ENCODE peak calls at places on chromosome X, in four cellular contexts. P, I, A and O are unnamed samples.

GRCh38 chrX:32893751-32894150 is 317.6 kb downstream of the DMD start:
- DNase-seq in P (no peak), I (no peak), A (no peak), O (no peak)

GRCh38 chrX:42093756-42094155 is 170.4 kb upstream of the CASK start:
- DNase-seq in P (peak), I (no peak), A (no peak), O (no peak)

GRCh38 chrX:108122748-108123147 is 31.2 kb downstream of the ATG4A start:
- DNase-seq in P (peak), I (no peak), A (no peak), O (no peak)

GRCh38 chrX:22686138-22686541 is 313.6 kb upstream of the DDX53 start:
- DNase-seq in P (peak), I (no peak), A (no peak), O (no peak)

GRCh38 chrX:96683997-96684338 is 674 bp upstream of the DIAPH2 start:
- DNase-seq in P (no peak), I (no peak), A (no peak), O (no peak)

GRCh38 chrX:68835104-68835442 is 6.3 kb downstream of the EFNB1 start:
- DNase-seq in P (no peak), I (no peak), A (no peak), O (no peak)

GRCh38 chrX:47562615-47563243 is 1.7 kb downstream of the ARAF start:
- DNase-seq in P (no peak), I (peak), A (no peak), O (no peak)

GRCh38 chrX:144709841-144710240 is 537.5 kb upstream of the SPANXN1 start:
- DNase-seq in P (no peak), I (no peak), A (no peak), O (no peak)

GRCh38 chrX:48919360-48919821 is 567 bp upstream of the PIM2 start:
- DNase-seq in P (no peak), I (peak), A (no peak), O (no peak)

GRCh38 chrX:48918644-48919340 is at the start of gene PIM2:
- DNase-seq in P (peak), I (peak), A (peak), O (peak)

GRCh38 chrX:48918303-48918643 is 551 bp downstream of the PIM2 start:
- DNase-seq in P (no peak), I (no peak), A (no peak), O (no peak)

GRCh38 chrX:48920713-48921104 is 1.9 kb upstream of the PIM2 start:
- DNase-seq in P (no peak), I (peak), A (no peak), O (no peak)

GRCh38 chrX:48919947-48920712 is 1.3 kb upstream of the PIM2 start:
- DNase-seq in P (no peak), I (no peak), A (no peak), O (no peak)
- H3K23ac ChIP-seq in P (no peak), I (peak), A (no peak), O (no peak)

GRCh38 chrX:49922291-49923241 is at the start of gene CLCN5:
- DNase-seq in P (peak), I (peak), A (peak), O (peak)
- H3K23ac ChIP-seq in P (peak), I (no peak), A (no peak), O (no peak)

DNA sequence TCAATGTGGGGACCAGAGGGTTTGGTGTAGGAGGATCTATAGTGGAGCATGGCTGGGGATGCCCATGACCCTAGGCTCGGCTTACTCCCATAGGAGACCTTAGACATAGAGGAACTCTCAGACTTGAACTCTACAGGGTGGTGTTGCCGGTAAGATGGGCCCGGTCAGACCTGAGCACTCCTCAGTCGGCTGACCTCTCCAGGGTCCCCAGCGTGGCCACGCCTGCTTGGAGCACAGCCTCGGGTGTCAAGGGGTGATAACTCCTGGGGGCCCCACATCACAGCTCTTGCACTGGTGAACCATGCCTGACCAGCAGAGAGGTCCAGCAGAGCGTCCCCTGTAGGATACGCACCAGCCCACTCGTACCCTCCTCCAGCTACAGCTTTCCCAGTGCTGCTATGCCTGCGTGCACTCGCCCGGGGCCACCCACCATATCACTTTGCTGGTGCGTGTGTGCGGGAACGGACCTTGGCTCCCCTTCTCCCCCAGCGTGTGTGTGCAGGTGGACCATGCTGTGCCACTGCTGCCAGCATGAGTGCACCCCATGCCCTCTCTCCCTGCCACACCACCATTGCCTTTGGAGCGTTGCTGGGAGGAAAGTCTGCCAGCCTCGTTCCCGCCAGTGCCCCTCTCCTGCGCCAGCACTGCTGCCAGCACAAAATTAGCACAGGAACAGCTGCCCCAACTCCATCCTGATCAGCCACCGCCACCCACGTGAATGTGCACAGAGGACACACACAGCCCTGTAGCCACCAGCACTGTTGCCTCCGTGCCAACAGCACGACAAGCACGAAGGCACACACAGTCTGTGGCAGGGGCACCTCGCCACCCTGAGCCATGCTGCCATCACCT is 806.6 kb downstream of the GLUD2 start:
- DNase-seq in P (no peak), I (no peak), A (no peak), O (no peak)
- H3K23ac ChIP-seq in P (no peak), I (no peak), A (no peak), O (no peak)

DNA sequence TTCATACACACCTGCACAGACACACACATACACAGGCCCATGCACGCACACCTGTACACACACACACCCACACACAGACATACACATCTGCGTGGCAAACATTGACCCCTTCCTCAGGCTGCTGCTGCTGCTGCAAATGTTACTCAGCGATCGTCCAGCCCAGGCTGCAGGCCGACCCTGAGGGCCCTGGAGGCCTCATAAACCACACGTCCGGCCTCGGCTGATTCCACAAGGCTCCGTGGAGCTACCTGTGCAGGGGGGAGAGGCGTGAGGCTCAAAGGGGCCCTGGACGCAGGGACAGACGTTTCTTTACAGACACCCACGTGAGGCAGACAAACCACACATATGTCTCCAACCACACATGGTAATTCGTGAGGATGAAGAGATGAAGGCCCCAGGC is 53.9 kb upstream of the PPP2R3B start:
- DNase-seq in P (no peak), I (no peak), A (no peak), O (no peak)
- H3K23ac ChIP-seq in P (no peak), I (no peak), A (no peak), O (no peak)

GRCh38 chrX:10062352-10062751 is 94.4 kb upstream of the CLCN4 start:
- DNase-seq in P (no peak), I (no peak), A (no peak), O (no peak)

GRCh38 chrX:10062980-10063379 is 93.8 kb upstream of the CLCN4 start:
- DNase-seq in P (no peak), I (no peak), A (no peak), O (no peak)

DNA sequence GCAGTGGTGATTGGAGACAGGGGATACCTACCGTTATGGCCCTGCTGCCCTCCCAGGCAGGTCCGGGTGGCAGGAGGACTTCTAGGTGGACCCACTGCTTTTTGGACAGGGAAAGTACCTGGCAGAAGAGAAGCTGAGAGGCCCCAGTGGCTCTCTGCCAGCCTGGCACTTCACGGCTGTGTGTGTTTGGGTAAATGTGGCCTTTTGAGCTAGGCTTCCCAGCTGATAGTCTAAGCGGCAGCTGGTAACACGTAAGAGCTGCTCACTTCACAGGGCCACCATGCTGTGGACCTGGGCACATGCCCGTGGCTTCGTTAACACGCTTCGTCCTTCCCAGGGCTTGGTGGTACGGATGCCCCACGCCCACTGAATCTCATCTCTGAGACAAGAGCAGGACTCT is 92.0 kb upstream of the CLCN4 start:
- DNase-seq in P (no peak), I (no peak), A (no peak), O (no peak)
- H3K23ac ChIP-seq in P (no peak), I (no peak), A (no peak), O (no peak)

GRCh38 chrX:115563633-115564182 is 2.7 kb downstream of the PLS3 start:
- DNase-seq in P (no peak), I (no peak), A (no peak), O (no peak)

GRCh38 chrX:115560211-115560977 is 580 bp upstream of the PLS3 start:
- DNase-seq in P (peak), I (peak), A (no peak), O (no peak)

GRCh38 chrX:115562492-115562872 is 1.5 kb downstream of the PLS3 start:
- DNase-seq in P (peak), I (peak), A (peak), O (peak)

GRCh38 chrX:115560978-115561604 is at the start of gene PLS3:
- DNase-seq in P (peak), I (peak), A (peak), O (peak)

DNA sequence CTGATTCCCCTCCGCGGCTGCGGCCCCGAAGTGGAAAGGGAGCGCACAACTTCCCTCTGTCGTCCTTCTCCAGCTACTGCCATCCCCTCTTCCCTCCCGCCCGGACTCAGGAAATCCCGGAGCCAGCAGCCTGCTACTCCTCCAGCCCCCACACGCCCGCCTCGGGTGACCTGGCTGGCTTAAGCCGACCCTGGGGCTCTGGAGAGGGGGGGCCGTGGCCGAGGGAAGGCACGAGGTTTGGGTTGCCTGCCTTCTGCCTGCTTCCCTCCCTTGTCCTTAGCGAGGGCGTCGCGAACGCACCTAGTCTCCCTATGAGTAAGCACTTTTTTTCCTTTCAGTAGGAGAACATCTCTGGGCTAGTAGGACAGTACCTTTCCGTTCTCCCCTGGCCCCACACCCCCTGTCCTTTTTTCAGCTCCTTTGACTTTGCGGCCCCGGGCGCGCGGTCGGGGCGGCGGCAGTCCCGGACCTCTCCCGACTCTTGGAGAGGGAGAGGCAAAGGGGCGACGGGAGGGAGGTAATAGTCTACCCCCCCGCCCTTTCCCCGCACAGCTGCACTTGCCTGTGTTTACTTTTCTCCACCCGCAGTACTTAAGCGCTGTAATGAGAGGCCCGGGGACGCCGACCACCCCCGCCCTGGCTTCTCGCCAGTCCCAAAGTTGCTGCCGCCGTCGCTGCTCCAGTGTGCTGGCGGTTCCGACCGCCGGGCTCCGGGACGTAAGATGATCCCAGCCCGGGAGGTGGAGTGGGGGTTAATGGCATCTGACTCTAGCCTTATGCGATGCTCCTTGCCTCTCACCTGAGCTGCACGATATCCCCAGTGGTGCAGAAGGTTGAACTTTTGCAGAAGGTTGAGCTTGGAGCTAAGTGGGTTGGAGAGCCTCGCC is 874 bp downstream of the PLS3 start:
- DNase-seq in P (peak), I (peak), A (peak), O (peak)
- H3K23ac ChIP-seq in P (peak), I (no peak), A (no peak), O (no peak)

GRCh38 chrX:2226182-2226581 is 274.6 kb downstream of the DHRSX start:
- DNase-seq in P (no peak), I (no peak), A (no peak), O (no peak)

GRCh38 chrX:2220829-2221567 is 279.8 kb downstream of the DHRSX start:
- DNase-seq in P (no peak), I (no peak), A (no peak), O (no peak)

GRCh38 chrX:2226906-2227656 is 273.7 kb downstream of the DHRSX start:
- DNase-seq in P (no peak), I (no peak), A (no peak), O (no peak)

GRCh38 chrX:2224141-2224540 is 276.6 kb downstream of the DHRSX start:
- DNase-seq in P (no peak), I (no peak), A (no peak), O (no peak)

GRCh38 chrX:2224597-2225235 is 276.1 kb downstream of the DHRSX start:
- DNase-seq in P (no peak), I (no peak), A (no peak), O (no peak)
- H3K23ac ChIP-seq in P (no peak), I (no peak), A (peak), O (no peak)